ENCODE peak calls at places on chromosome 15, in ten cellular contexts. Z is retinal pigment epithelial cell, L is hepatocyte, K is cardiac muscle cell, E is stomach, N is lower leg skin, D is IMR-90, P is aorta, I is psoas muscle, M is skeletal muscle cell. C is an unnamed sample.

GRCh38 chr15:82543155-82543554 is 2.9 kb upstream of the RPS17 start:
- DNase-seq in Z (no peak), L (no peak), K (peak), E (no peak), N (no peak), D (peak), P (no peak), I (no peak), M (peak), C (no peak)

GRCh38 chr15:68228971-68229385 is 550 bp downstream of the CLN6 start:
- DNase-seq in Z (no peak), L (peak), K (no peak), E (no peak), N (peak), D (peak), P (no peak), I (no peak), M (no peak), C (no peak)

GRCh38 chr15:32659340-32659831 is 17.9 kb downstream of the SCG5 start:
- DNase-seq in Z (no peak), L (no peak), K (no peak), E (no peak), N (peak), D (peak), P (peak), I (peak), M (peak), C (no peak)

GRCh38 chr15:67148196-67148701 is 82.8 kb downstream of the SMAD3 start:
- DNase-seq in Z (no peak), L (peak), K (peak), E (no peak), N (no peak), D (peak), P (no peak), I (no peak), M (peak), C (no peak)

GRCh38 chr15:32974691-32975090 is 219.8 kb downstream of the FMN1 start:
- DNase-seq in Z (no peak), L (no peak), K (peak), E (no peak), N (no peak), D (peak), P (no peak), I (no peak), M (peak), C (no peak)

GRCh38 chr15:40871749-40872617 is 2.1 kb downstream of the RHOV start:
- DNase-seq in Z (no peak), L (peak), K (no peak), E (peak), N (no peak), D (no peak), P (no peak), I (no peak), M (no peak), C (no peak)

GRCh38 chr15:68103603-68104002 is 49.5 kb downstream of the PIAS1 start:
- DNase-seq in Z (no peak), L (no peak), K (no peak), E (no peak), N (no peak), D (no peak), P (no peak), I (no peak), M (no peak), C (no peak)

GRCh38 chr15:101017935-101018849 is 99.0 kb downstream of the LRRK1 start:
- DNase-seq in Z (no peak), L (no peak), K (peak), E (no peak), N (peak), D (peak), P (no peak), I (no peak), M (no peak), C (no peak)

GRCh38 chr15:84894743-84895425 is 10.4 kb downstream of the SLC28A1 start:
- DNase-seq in Z (no peak), L (no peak), K (no peak), E (no peak), N (no peak), D (no peak), P (peak), I (no peak), M (no peak), C (no peak)

GRCh38 chr15:52737720-52738119 is 52.4 kb downstream of the ONECUT1 start:
- DNase-seq in Z (no peak), L (no peak), K (no peak), E (no peak), N (no peak), D (no peak), P (no peak), I (no peak), M (peak), C (no peak)

GRCh38 chr15:71458089-71458660 is 342.9 kb downstream of the THSD4 start:
- DNase-seq in Z (no peak), L (no peak), K (no peak), E (no peak), N (no peak), D (no peak), P (no peak), I (no peak), M (no peak), C (no peak)

GRCh38 chr15:48345516-48345915 is 14.3 kb downstream of the DUT start:
- DNase-seq in Z (no peak), L (no peak), K (no peak), E (no peak), N (no peak), D (no peak), P (no peak), I (no peak), M (no peak), C (no peak)

GRCh38 chr15:95202569-95203349 is 971.4 kb downstream of the MCTP2 start:
- DNase-seq in Z (no peak), L (no peak), K (peak), E (no peak), N (no peak), D (peak), P (no peak), I (no peak), M (no peak), C (no peak)

GRCh38 chr15:55861115-55861514 is 118.2 kb upstream of the PRTG start:
- DNase-seq in Z (no peak), L (no peak), K (no peak), E (no peak), N (no peak), D (no peak), P (no peak), I (no peak), M (no peak), C (no peak)

GRCh38 chr15:52486003-52486996 is 42.4 kb downstream of the MYO5A start:
- DNase-seq in Z (peak), L (no peak), K (no peak), E (no peak), N (no peak), D (no peak), P (no peak), I (no peak), M (no peak), C (no peak)

GRCh38 chr15:77852241-77853007 is 219.7 kb upstream of the LINGO1 start:
- DNase-seq in Z (no peak), L (no peak), K (no peak), E (no peak), N (no peak), D (no peak), P (peak), I (no peak), M (no peak), C (no peak)

GRCh38 chr15:95162967-95163531 is 931.7 kb downstream of the MCTP2 start:
- DNase-seq in Z (no peak), L (peak), K (peak), E (no peak), N (peak), D (peak), P (no peak), I (no peak), M (peak), C (peak)

GRCh38 chr15:86273309-86273708 is 193.6 kb downstream of the AGBL1 start:
- DNase-seq in Z (no peak), L (no peak), K (no peak), E (no peak), N (no peak), D (no peak), P (no peak), I (no peak), M (no peak), C (no peak)

GRCh38 chr15:49906976-49907375 is 212.1 kb downstream of the ATP8B4 start:
- DNase-seq in Z (no peak), L (no peak), K (peak), E (no peak), N (no peak), D (no peak), P (no peak), I (no peak), M (peak), C (no peak)

GRCh38 chr15:62588930-62589655 is 424.0 kb upstream of the C2CD4B start:
- DNase-seq in Z (no peak), L (no peak), K (peak), E (no peak), N (no peak), D (peak), P (no peak), I (no peak), M (no peak), C (no peak)

GRCh38 chr15:96327155-96327741 is 3.3 kb upstream of the NR2F2 start:
- DNase-seq in Z (peak), L (peak), K (peak), E (no peak), N (no peak), D (peak), P (no peak), I (no peak), M (peak), C (peak)

GRCh38 chr15:42239528-42240245 is 31.6 kb upstream of the VPS39 start:
- DNase-seq in Z (no peak), L (no peak), K (no peak), E (no peak), N (no peak), D (peak), P (no peak), I (no peak), M (no peak), C (no peak)

GRCh38 chr15:55588070-55588817 is at the start of gene PYGO1:
- DNase-seq in Z (no peak), L (peak), K (peak), E (peak), N (peak), D (peak), P (peak), I (peak), M (peak), C (no peak)

GRCh38 chr15:68552773-68553172 is 26.0 kb upstream of the CORO2B start:
- DNase-seq in Z (no peak), L (no peak), K (no peak), E (no peak), N (peak), D (peak), P (no peak), I (no peak), M (no peak), C (no peak)

GRCh38 chr15:73647259-73648026 is 14.3 kb upstream of the NPTN start:
- DNase-seq in Z (no peak), L (peak), K (no peak), E (no peak), N (no peak), D (no peak), P (no peak), I (no peak), M (no peak), C (no peak)

GRCh38 chr15:67542462-67543347 is at the start of gene MAP2K5:
- DNase-seq in Z (no peak), L (peak), K (peak), E (peak), N (peak), D (peak), P (peak), I (peak), M (no peak), C (no peak)

GRCh38 chr15:47857384-47858168 is 140.3 kb downstream of the SEMA6D start:
- DNase-seq in Z (no peak), L (no peak), K (no peak), E (no peak), N (no peak), D (no peak), P (no peak), I (no peak), M (no peak), C (no peak)

GRCh38 chr15:64749999-64750657 is 25.3 kb downstream of the RBPMS2 start:
- DNase-seq in Z (peak), L (no peak), K (peak), E (no peak), N (no peak), D (peak), P (no peak), I (no peak), M (no peak), C (no peak)

GRCh38 chr15:64753419-64754185 is 21.8 kb downstream of the RBPMS2 start:
- DNase-seq in Z (no peak), L (no peak), K (no peak), E (no peak), N (no peak), D (no peak), P (no peak), I (no peak), M (no peak), C (no peak)

GRCh38 chr15:64751464-64751863 is 23.9 kb downstream of the RBPMS2 start:
- DNase-seq in Z (no peak), L (no peak), K (no peak), E (no peak), N (no peak), D (no peak), P (no peak), I (no peak), M (no peak), C (no peak)

GRCh38 chr15:64755427-64755823 is 20.0 kb downstream of the RBPMS2 start:
- DNase-seq in Z (no peak), L (no peak), K (no peak), E (no peak), N (no peak), D (no peak), P (no peak), I (no peak), M (no peak), C (no peak)

GRCh38 chr15:64754663-64755426 is 20.5 kb downstream of the RBPMS2 start:
- DNase-seq in Z (no peak), L (no peak), K (no peak), E (no peak), N (no peak), D (no peak), P (no peak), I (no peak), M (no peak), C (no peak)
- H3K4me3 ChIP-seq in Z (no peak), L (no peak), K (no peak), E (no peak), N (no peak), D (no peak), P (no peak), I (no peak), M (no peak), C (no peak)

DNA sequence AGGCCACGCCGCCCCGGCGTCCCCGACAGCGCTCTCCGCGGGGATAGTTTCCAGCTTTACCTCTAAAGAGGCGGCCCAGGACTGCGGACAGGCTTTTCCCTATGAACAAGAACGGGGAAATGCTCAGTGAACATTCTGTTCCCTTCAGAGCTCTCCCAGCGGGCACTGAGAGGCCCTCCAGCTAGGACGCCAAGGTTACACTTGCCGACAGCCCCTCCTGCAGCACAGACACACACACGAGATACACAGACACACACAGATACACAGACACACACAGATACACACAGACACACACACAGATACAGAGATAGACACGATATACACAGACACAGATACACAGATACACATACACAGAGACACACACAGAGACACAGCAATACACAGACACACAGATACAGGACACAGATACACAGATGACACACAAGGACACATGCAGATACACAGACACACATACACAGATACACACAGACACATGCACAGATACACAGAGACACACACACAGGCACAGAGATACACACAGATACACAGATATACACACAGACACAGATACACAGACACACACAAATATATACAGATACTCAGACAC is 533 bp upstream of the OCA2 start:
- DNase-seq in Z (no peak), L (no peak), K (no peak), E (no peak), N (no peak), D (no peak), P (no peak), I (no peak), M (no peak), C (no peak)
- H3K4me3 ChIP-seq in Z (peak), L (no peak), K (peak), E (peak), N (no peak), D (no peak), P (no peak), I (peak), M (peak), C (peak)

GRCh38 chr15:26773485-26773877 is 615 bp upstream of the GABRB3 start:
- DNase-seq in Z (no peak), L (peak), K (no peak), E (no peak), N (no peak), D (no peak), P (no peak), I (no peak), M (no peak), C (no peak)
- H3K4me3 ChIP-seq in Z (no peak), L (peak), K (peak), E (peak), N (no peak), D (no peak), P (peak), I (peak), M (peak), C (peak)

GRCh38 chr15:92953997-92954396 is 53.9 kb downstream of the CHD2 start:
- DNase-seq in Z (no peak), L (no peak), K (no peak), E (no peak), N (no peak), D (no peak), P (no peak), I (no peak), M (no peak), C (no peak)
- H3K4me3 ChIP-seq in Z (no peak), L (no peak), K (no peak), E (no peak), N (no peak), D (no peak), P (no peak), I (no peak), M (no peak), C (no peak)